ENCODE peak calls at places on chromosomes 7 and 10, in ten cellular contexts. O is GM23248, X is cardiac muscle cell, R is AG10803, J is hepatocyte, B is Peyer's patch, L is BJ, Z is cardiac fibroblast, D is lung, W is epithelial cell of esophagus. H is an unnamed sample.

GRCh38 chr7:103001210-103001609 is 73.4 kb downstream of the FBXL13 start:
- DNase-seq in O (no peak), X (no peak), R (no peak), J (no peak), B (no peak), L (no peak), Z (no peak), D (no peak), W (no peak), H (no peak)

GRCh38 chr10:119153661-119154060 is 11.9 kb downstream of the SFXN4 start:
- DNase-seq in O (no peak), X (no peak), R (no peak), J (no peak), B (no peak), L (no peak), Z (no peak), D (no peak), W (no peak), H (no peak)

GRCh38 chr10:102752934-102753664 is 9.4 kb downstream of the WBP1L start:
- DNase-seq in O (peak; percentile 86), X (peak; percentile 81), R (peak; percentile 88), J (peak; percentile 73), B (no peak), L (no peak), Z (peak; percentile 87), D (no peak), W (peak; percentile 63), H (no peak)

GRCh38 chr10:91162050-91162494 is 58.4 kb upstream of the PCGF5 start:
- DNase-seq in O (peak; percentile 72), X (peak; percentile 24), R (peak; percentile 27), J (peak; percentile 35), B (peak; percentile 63), L (no peak), Z (peak; percentile 26), D (no peak), W (peak; percentile 39), H (no peak)

GRCh38 chr7:111029574-111030357 is 61.2 kb upstream of the LRRN3 start:
- DNase-seq in O (peak; percentile 55), X (peak; percentile 42), R (peak; percentile 49), J (peak; percentile 33), B (no peak), L (no peak), Z (peak; percentile 69), D (peak; percentile 42), W (peak; percentile 21), H (no peak)

GRCh38 chr10:11673346-11674330 is 62.2 kb upstream of the USP6NL start:
- DNase-seq in O (peak; percentile 33), X (peak; percentile 27), R (peak; percentile 84), J (no peak), B (no peak), L (no peak), Z (peak; percentile 20), D (no peak), W (no peak), H (no peak)

GRCh38 chr7:149811831-149812490 is 26.2 kb upstream of the ZNF862 start:
- DNase-seq in O (no peak), X (no peak), R (no peak), J (no peak), B (no peak), L (no peak), Z (no peak), D (no peak), W (no peak), H (no peak)

GRCh38 chr10:20855398-20856038 is 41.6 kb downstream of the NEBL start:
- DNase-seq in O (peak; percentile 69), X (peak; percentile 65), R (peak; percentile 41), J (peak; percentile 34), B (no peak), L (no peak), Z (peak; percentile 64), D (no peak), W (peak; percentile 49), H (no peak)

DNA sequence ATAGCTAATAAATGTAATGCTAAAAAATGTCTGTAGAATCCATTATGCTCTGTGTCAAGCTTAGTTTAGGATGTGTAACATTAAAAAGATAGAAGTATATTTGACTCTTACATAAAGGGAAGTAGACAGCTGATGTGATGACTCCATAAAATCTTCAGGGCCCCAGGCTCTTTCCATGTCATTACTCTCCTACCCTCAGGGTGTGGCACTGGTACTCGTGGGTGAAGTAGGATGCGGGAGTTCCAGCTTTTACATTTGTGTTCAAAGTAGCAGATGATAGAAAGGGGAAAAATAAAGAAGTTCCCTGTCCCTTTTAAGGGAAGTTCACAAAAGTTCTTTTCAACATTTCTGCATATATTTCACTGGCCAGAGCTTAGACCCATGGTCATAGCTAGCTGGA is 157.1 kb downstream of the TSPAN12 start:
- DNase-seq in O (no peak), X (no peak), R (no peak), J (no peak), B (no peak), L (no peak), Z (no peak), D (no peak), W (no peak), H (no peak)
- H3K4me3 ChIP-seq in O (no peak overlapping the region), X (no peak overlapping the region), R (no peak overlapping the region), J (no peak overlapping the region), B (no peak overlapping the region), L (no peak overlapping the region), Z (no peak overlapping the region), D (no peak overlapping the region), W (no peak overlapping the region), H (no peak overlapping the region)

DNA sequence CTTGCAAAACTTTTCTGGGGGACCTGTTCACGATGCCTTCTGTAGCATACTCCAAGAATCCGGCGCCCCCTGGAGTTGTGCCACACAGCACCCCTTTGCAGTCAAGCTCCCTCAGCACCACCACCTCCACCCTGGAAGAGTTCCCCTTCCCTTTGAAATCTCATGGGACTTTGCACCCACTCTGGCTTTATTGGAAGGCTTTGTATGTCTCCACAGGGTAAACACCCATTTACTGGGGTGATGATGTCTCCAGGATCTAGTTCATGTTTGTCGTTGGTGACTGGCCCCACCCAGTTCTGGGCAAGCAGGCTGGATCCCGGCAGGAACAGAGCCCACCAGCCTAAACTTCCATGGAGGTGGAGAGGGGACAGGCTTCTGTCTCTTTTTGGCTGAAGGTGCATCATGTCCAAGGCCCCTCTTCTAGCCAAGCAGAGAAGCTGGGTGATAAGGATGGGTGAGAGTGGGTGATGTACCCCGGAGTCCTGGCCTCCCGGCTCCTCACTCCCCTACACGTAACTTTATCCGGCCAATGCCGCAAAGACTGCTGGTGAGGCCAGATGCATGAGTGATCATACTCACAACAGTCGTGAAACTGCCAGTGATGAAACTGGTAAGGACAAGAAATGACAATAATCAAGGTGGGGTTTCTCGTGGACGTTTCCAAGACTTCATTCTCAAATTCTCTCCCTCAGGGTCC is 727 bp upstream of the CLDN4 start:
- DNase-seq in O (no peak), X (no peak), R (no peak), J (peak; percentile 77), B (peak; percentile 83), L (no peak), Z (no peak), D (no peak), W (no peak), H (no peak)
- H3K4me3 ChIP-seq in O (no peak overlapping the region), X (no peak overlapping the region), R (no peak overlapping the region), J (no peak overlapping the region), B (no peak overlapping the region), L (no peak overlapping the region), Z (no peak overlapping the region), D (no peak overlapping the region), W (no peak overlapping the region), H (no peak overlapping the region)

GRCh38 chr7:128989961-128990360 is 52.2 kb downstream of the IRF5 start:
- DNase-seq in O (no peak), X (peak; percentile 23), R (no peak), J (no peak), B (no peak), L (no peak), Z (no peak), D (no peak), W (no peak), H (no peak)

GRCh38 chr7:128982105-128982504 is 44.4 kb downstream of the IRF5 start:
- DNase-seq in O (no peak), X (no peak), R (no peak), J (no peak), B (no peak), L (no peak), Z (no peak), D (no peak), W (no peak), H (no peak)

GRCh38 chr7:128988372-128988771 is 50.6 kb downstream of the IRF5 start:
- DNase-seq in O (no peak), X (no peak), R (no peak), J (no peak), B (no peak), L (no peak), Z (no peak), D (no peak), W (no peak), H (no peak)

DNA sequence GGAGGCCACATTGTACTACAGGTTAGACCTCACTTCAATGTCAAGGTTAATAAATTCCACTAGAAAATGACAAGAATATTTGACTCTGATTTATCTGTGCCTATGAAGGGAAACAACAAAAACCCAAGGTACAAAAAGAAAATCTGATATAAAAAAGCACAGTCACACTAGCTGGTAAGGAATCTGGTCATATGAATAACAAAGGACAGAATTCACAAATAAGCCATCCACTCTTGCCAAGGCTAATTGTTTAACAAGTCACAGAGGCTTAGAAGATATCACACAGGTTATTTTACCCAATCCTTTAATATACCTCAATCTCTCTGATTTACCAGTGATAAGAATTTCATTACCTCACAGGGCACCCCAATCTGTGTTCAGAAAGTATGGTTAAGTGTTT is 47.9 kb downstream of the IRF5 start:
- DNase-seq in O (no peak), X (no peak), R (no peak), J (no peak), B (no peak), L (no peak), Z (no peak), D (no peak), W (no peak), H (no peak)
- H3K4me3 ChIP-seq in O (no peak overlapping the region), X (no peak overlapping the region), R (no peak overlapping the region), J (no peak overlapping the region), B (no peak overlapping the region), L (no peak overlapping the region), Z (no peak overlapping the region), D (no peak overlapping the region), W (no peak overlapping the region), H (no peak overlapping the region)

GRCh38 chr7:29988391-29989256 is 977 bp downstream of the SCRN1 start:
- DNase-seq in O (peak; percentile 72), X (peak; percentile 84), R (peak; percentile 75), J (peak; percentile 70), B (peak; percentile 67), L (peak; percentile 44), Z (peak; percentile 69), D (peak; percentile 60), W (peak; percentile 56), H (no peak)

GRCh38 chr7:29987083-29987482 is 2.5 kb downstream of the SCRN1 start:
- DNase-seq in O (peak; percentile 55), X (peak; percentile 35), R (peak; percentile 18), J (peak; percentile 19), B (no peak), L (no peak), Z (peak; percentile 57), D (no peak), W (peak; percentile 49), H (no peak)

GRCh38 chr7:29989257-29989995 is at the start of gene SCRN1:
- DNase-seq in O (peak; percentile 65), X (no peak), R (peak; percentile 32), J (peak; percentile 84), B (peak; percentile 73), L (no peak), Z (peak; percentile 27), D (no peak), W (peak; percentile 36), H (no peak)

GRCh38 chr7:29990931-29991330 is 1.3 kb upstream of the SCRN1 start:
- DNase-seq in O (no peak), X (no peak), R (no peak), J (no peak), B (no peak), L (no peak), Z (no peak), D (no peak), W (no peak), H (no peak)

DNA sequence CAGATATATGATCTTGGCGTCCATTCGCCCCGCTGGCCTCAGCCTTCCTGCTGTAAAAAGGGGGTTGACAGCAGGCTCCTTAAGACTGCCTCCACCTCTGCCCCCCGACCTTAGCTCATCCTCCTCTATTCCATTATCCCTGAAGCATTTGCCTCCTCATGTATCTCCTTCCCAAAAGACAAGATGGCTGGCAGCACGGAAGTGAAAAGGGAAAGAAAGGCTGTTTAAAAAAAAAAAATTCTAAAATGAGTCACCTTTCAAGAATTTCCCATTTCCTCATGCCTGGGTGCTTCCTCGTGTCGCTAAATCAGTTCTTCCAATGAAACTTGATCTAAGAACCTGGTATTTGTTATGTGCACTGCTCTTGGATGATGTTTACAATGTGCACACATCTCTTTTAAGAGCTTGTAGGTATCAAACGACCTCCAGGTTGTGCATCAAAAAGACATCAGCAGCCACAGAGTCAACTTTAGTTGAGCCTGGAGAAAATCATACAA is 1.7 kb downstream of the SCRN1 start:
- DNase-seq in O (peak; percentile 89), X (peak; percentile 89), R (peak; percentile 87), J (peak; percentile 68), B (no peak), L (peak; percentile 69), Z (peak; percentile 92), D (no peak), W (peak; percentile 79), H (no peak)
- H3K4me3 ChIP-seq in O (peak overlapping the region; percentile 92), X (peak overlapping the region; percentile 92), R (peak overlapping the region; percentile 81), J (peak overlapping the region; percentile 86), B (peak overlapping the region; percentile 91), L (peak overlapping the region; percentile 96), Z (peak overlapping the region; percentile 53), D (no peak overlapping the region), W (peak overlapping the region; percentile 4), H (peak overlapping the region; percentile 79)

H was measured in esophagus muscularis mucosa.